ENCODE peak calls at places on chromosome 19, in eight cellular contexts. One of them, this sample, is unnamed.

GRCh38 chr19:9848060-9848459 is 12.9 kb downstream of the PIN1 start:
- DNase-seq in uterus: no peak
- DNase-seq in lower leg skin: no peak
- DNase-seq in adrenal gland: no peak
- DNase-seq in ovary: no peak
- DNase-seq in stomach: no peak
- DNase-seq in IMR-90: no peak
- DNase-seq in tibial nerve: no peak
- DNase-seq in this sample: no peak

GRCh38 chr19:1567116-1567847 is 843 bp downstream of the MEX3D start:
- DNase-seq in uterus: no peak
- DNase-seq in lower leg skin: no peak
- DNase-seq in adrenal gland: peak; percentile 45
- DNase-seq in ovary: no peak
- DNase-seq in stomach: peak; percentile 45
- DNase-seq in IMR-90: no peak
- DNase-seq in tibial nerve: no peak
- DNase-seq in this sample: peak; percentile 41

GRCh38 chr19:52997975-52998374 is 15.7 kb upstream of the ERVV-1 start:
- DNase-seq in uterus: no peak
- DNase-seq in lower leg skin: no peak
- DNase-seq in adrenal gland: no peak
- DNase-seq in ovary: no peak
- DNase-seq in stomach: no peak
- DNase-seq in IMR-90: no peak
- DNase-seq in tibial nerve: no peak
- DNase-seq in this sample: no peak

GRCh38 chr19:41575998-41576397 is at the start of gene CEACAM21:
- DNase-seq in uterus: peak; percentile 27
- DNase-seq in lower leg skin: no peak
- DNase-seq in adrenal gland: peak; percentile 47
- DNase-seq in ovary: no peak
- DNase-seq in stomach: peak; percentile 45
- DNase-seq in IMR-90: no peak
- DNase-seq in tibial nerve: peak; percentile 34
- DNase-seq in this sample: peak; percentile 64

GRCh38 chr19:4403005-4403761 is 743 bp downstream of the CHAF1A start:
- DNase-seq in uterus: no peak
- DNase-seq in lower leg skin: no peak
- DNase-seq in adrenal gland: peak; percentile 42
- DNase-seq in ovary: no peak
- DNase-seq in stomach: no peak
- DNase-seq in IMR-90: no peak
- DNase-seq in tibial nerve: no peak
- DNase-seq in this sample: no peak

GRCh38 chr19:4197228-4197624 is 14.7 kb downstream of the ANKRD24 start:
- DNase-seq in uterus: no peak
- DNase-seq in lower leg skin: no peak
- DNase-seq in adrenal gland: no peak
- DNase-seq in ovary: no peak
- DNase-seq in stomach: no peak
- DNase-seq in IMR-90: no peak
- DNase-seq in tibial nerve: no peak
- DNase-seq in this sample: no peak

GRCh38 chr19:46533085-46534081 is 37.7 kb upstream of the PNMA8B start:
- DNase-seq in uterus: no peak
- DNase-seq in lower leg skin: peak; percentile 77
- DNase-seq in adrenal gland: no peak
- DNase-seq in ovary: no peak
- DNase-seq in stomach: no peak
- DNase-seq in IMR-90: no peak
- DNase-seq in tibial nerve: no peak
- DNase-seq in this sample: no peak

GRCh38 chr19:46878613-46879375 is 18.0 kb downstream of the ARHGAP35 start:
- DNase-seq in uterus: no peak
- DNase-seq in lower leg skin: no peak
- DNase-seq in adrenal gland: no peak
- DNase-seq in ovary: no peak
- DNase-seq in stomach: no peak
- DNase-seq in IMR-90: peak; percentile 93
- DNase-seq in tibial nerve: no peak
- DNase-seq in this sample: no peak

GRCh38 chr19:3698386-3698950 is 1.8 kb downstream of the PIP5K1C start:
- DNase-seq in uterus: no peak
- DNase-seq in lower leg skin: peak; percentile 82
- DNase-seq in adrenal gland: no peak
- DNase-seq in ovary: no peak
- DNase-seq in stomach: no peak
- DNase-seq in IMR-90: peak; percentile 28
- DNase-seq in tibial nerve: no peak
- DNase-seq in this sample: no peak

GRCh38 chr19:16436780-16437179 is 35.0 kb downstream of the EPS15L1 start:
- DNase-seq in uterus: no peak
- DNase-seq in lower leg skin: no peak
- DNase-seq in adrenal gland: no peak
- DNase-seq in ovary: no peak
- DNase-seq in stomach: no peak
- DNase-seq in IMR-90: no peak
- DNase-seq in tibial nerve: no peak
- DNase-seq in this sample: no peak

GRCh38 chr19:43524922-43525835 is 1.8 kb downstream of the ETHE1 start:
- DNase-seq in uterus: peak; percentile 50
- DNase-seq in lower leg skin: peak; percentile 94
- DNase-seq in adrenal gland: peak; percentile 58
- DNase-seq in ovary: peak; percentile 57
- DNase-seq in stomach: peak; percentile 65
- DNase-seq in IMR-90: peak; percentile 32
- DNase-seq in tibial nerve: peak; percentile 58
- DNase-seq in this sample: peak; percentile 65

GRCh38 chr19:29576043-29576442 is 30.0 kb upstream of the POP4 start:
- DNase-seq in uterus: no peak
- DNase-seq in lower leg skin: peak; percentile 54
- DNase-seq in adrenal gland: no peak
- DNase-seq in ovary: no peak
- DNase-seq in stomach: no peak
- DNase-seq in IMR-90: peak; percentile 10
- DNase-seq in tibial nerve: no peak
- DNase-seq in this sample: no peak

DNA sequence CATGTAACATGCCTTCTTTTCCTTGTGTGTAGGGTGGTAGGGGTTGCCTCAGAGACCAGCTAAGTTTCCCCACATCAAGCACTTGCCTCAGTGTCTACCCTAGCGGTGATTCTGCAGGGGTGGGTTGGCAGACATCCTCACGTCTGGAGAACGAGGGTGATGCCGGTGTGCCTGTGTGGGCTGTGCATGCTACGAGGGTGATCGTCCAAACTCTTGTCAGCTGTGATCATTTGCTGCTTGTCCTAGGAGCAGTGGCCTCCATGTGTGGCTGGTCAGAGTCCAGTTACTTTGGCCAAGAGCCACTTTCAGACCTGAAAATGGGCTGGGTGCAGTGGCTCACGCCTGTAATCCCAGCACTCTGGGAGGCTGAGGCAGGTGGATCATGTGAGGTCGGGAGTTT is 5.1 kb downstream of the GPI start:
- DNase-seq in uterus: no peak
- DNase-seq in lower leg skin: no peak
- DNase-seq in adrenal gland: no peak
- DNase-seq in ovary: no peak
- DNase-seq in stomach: no peak
- DNase-seq in IMR-90: no peak
- DNase-seq in tibial nerve: no peak
- DNase-seq in this sample: no peak
- TF ChIP-seq CTCF in uterus: no peak
- TF ChIP-seq CTCF in lower leg skin: no peak
- TF ChIP-seq CTCF in adrenal gland: no peak
- TF ChIP-seq CTCF in ovary: no peak
- TF ChIP-seq CTCF in stomach: no peak
- TF ChIP-seq CTCF in IMR-90: no peak
- TF ChIP-seq CTCF in tibial nerve: no peak
- TF ChIP-seq CTCF in this sample: no peak

GRCh38 chr19:45440259-45440638 is 16.5 kb upstream of the ERCC1 start:
- DNase-seq in uterus: no peak
- DNase-seq in lower leg skin: no peak
- DNase-seq in adrenal gland: no peak
- DNase-seq in ovary: no peak
- DNase-seq in stomach: no peak
- DNase-seq in IMR-90: no peak
- DNase-seq in tibial nerve: no peak
- DNase-seq in this sample: no peak

GRCh38 chr19:45439190-45439568 is 15.5 kb upstream of the ERCC1 start:
- DNase-seq in uterus: no peak
- DNase-seq in lower leg skin: no peak
- DNase-seq in adrenal gland: no peak
- DNase-seq in ovary: no peak
- DNase-seq in stomach: no peak
- DNase-seq in IMR-90: no peak
- DNase-seq in tibial nerve: no peak
- DNase-seq in this sample: no peak

GRCh38 chr19:45437328-45437727 is 13.6 kb upstream of the ERCC1 start:
- DNase-seq in uterus: no peak
- DNase-seq in lower leg skin: no peak
- DNase-seq in adrenal gland: no peak
- DNase-seq in ovary: no peak
- DNase-seq in stomach: no peak
- DNase-seq in IMR-90: no peak
- DNase-seq in tibial nerve: no peak
- DNase-seq in this sample: no peak

GRCh38 chr19:45440873-45441654 is 17.3 kb upstream of the ERCC1 start:
- DNase-seq in uterus: no peak
- DNase-seq in lower leg skin: no peak
- DNase-seq in adrenal gland: no peak
- DNase-seq in ovary: no peak
- DNase-seq in stomach: no peak
- DNase-seq in IMR-90: peak; percentile 57
- DNase-seq in tibial nerve: no peak
- DNase-seq in this sample: no peak

DNA sequence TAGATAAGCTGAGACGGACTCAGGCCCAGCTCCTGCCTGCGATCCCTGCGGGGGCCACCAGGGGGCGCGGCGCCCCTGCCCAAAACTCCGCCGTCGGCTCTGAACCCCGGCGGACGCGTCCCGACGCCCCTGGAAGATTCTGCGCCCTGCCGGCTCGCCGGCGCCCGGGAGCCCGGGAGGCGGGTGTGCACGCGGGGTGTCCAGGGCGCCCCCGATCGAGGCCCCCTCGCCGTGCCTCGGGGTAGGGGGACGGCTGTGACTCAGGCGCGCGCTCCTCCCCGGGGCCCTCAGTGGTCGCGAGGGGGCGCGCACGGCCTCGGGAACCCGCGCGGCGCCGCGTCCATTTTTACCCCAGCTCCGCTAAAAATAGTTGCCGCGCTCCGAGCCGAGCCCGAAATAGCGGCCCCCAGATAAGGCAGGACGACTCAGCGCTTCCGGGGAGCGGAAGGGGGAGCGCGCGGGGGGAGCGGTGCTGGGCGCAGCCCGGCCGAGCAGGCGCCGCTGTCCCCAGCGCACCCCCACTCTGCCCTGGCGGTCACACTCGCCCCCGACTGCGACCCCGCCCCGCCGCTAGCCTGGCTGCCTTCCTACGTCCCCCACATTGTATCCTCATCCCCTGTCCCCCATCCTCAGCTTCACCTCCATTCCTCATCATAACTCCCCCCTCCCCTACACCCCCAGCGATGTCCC is 16.0 kb upstream of the ERCC1 start:
- DNase-seq in uterus: peak; percentile 90
- DNase-seq in lower leg skin: peak; percentile 97
- DNase-seq in adrenal gland: peak; percentile 88
- DNase-seq in ovary: peak; percentile 94
- DNase-seq in stomach: peak; percentile 85
- DNase-seq in IMR-90: peak; percentile 72
- DNase-seq in tibial nerve: peak; percentile 73
- DNase-seq in this sample: peak; percentile 94
- TF ChIP-seq POLR2A in uterus: peak; percentile 44
- TF ChIP-seq POLR2A in lower leg skin: no peak
- TF ChIP-seq POLR2A in adrenal gland: peak; percentile 23
- TF ChIP-seq POLR2A in ovary: peak; percentile 43
- TF ChIP-seq POLR2A in stomach: no peak
- TF ChIP-seq POLR2A in IMR-90: peak; percentile 75
- TF ChIP-seq POLR2A in tibial nerve: peak; percentile 36
- TF ChIP-seq POLR2A in this sample: no peak

GRCh38 chr19:5624741-5625140 is 1.9 kb downstream of the SAFB start:
- DNase-seq in uterus: no peak
- DNase-seq in lower leg skin: peak; percentile 64
- DNase-seq in adrenal gland: no peak
- DNase-seq in ovary: no peak
- DNase-seq in stomach: no peak
- DNase-seq in IMR-90: no peak
- DNase-seq in tibial nerve: no peak
- DNase-seq in this sample: no peak

GRCh38 chr19:5624154-5624663 is 1.3 kb downstream of the SAFB start:
- DNase-seq in uterus: peak; percentile 37
- DNase-seq in lower leg skin: peak; percentile 90
- DNase-seq in adrenal gland: peak; percentile 60
- DNase-seq in ovary: peak; percentile 54
- DNase-seq in stomach: peak; percentile 69
- DNase-seq in IMR-90: peak; percentile 61
- DNase-seq in tibial nerve: peak; percentile 29
- DNase-seq in this sample: peak; percentile 20

GRCh38 chr19:5623397-5624153 is 692 bp downstream of the SAFB start:
- DNase-seq in uterus: peak; percentile 20
- DNase-seq in lower leg skin: no peak
- DNase-seq in adrenal gland: peak; percentile 49
- DNase-seq in ovary: no peak
- DNase-seq in stomach: no peak
- DNase-seq in IMR-90: no peak
- DNase-seq in tibial nerve: no peak
- DNase-seq in this sample: no peak

GRCh38 chr19:5627395-5627904 is 4.6 kb downstream of the SAFB start:
- DNase-seq in uterus: peak; percentile 36
- DNase-seq in lower leg skin: peak; percentile 88
- DNase-seq in adrenal gland: peak; percentile 73
- DNase-seq in ovary: no peak
- DNase-seq in stomach: peak; percentile 39
- DNase-seq in IMR-90: peak; percentile 72
- DNase-seq in tibial nerve: peak; percentile 73
- DNase-seq in this sample: peak; percentile 66

DNA sequence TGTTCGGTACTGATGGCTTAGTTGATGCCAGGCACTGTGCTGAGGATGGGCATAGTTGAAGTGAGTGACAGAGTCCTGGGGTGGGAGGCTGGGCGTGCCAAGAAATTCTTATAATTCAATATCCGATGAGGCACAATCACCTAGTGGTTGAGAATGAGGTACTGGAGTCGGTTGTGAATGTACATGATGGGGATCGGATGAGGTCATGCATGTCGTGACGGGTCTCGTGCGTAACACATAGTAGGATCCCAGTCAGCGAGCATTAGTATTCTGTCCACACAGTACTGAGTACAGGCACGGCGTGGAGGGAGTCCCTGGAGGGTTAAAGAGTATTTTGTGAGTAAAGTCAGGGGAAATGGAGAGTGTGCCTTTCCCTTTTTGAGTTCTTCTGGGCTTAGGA is 2.8 kb downstream of the SAFB start:
- DNase-seq in uterus: no peak
- DNase-seq in lower leg skin: peak; percentile 60
- DNase-seq in adrenal gland: no peak
- DNase-seq in ovary: no peak
- DNase-seq in stomach: no peak
- DNase-seq in IMR-90: no peak
- DNase-seq in tibial nerve: no peak
- DNase-seq in this sample: no peak
- H3K4me3 ChIP-seq in uterus: no peak overlapping the region
- H3K4me3 ChIP-seq in lower leg skin: no peak overlapping the region
- H3K4me3 ChIP-seq in adrenal gland: no peak overlapping the region
- H3K4me3 ChIP-seq in ovary: no peak overlapping the region
- H3K4me3 ChIP-seq in stomach: no peak overlapping the region
- H3K4me3 ChIP-seq in IMR-90: no peak overlapping the region
- H3K4me3 ChIP-seq in tibial nerve: no peak overlapping the region
- H3K4me3 ChIP-seq in this sample: peak overlapping the region; percentile 97

GRCh38 chr19:20278342-20278741 is 111.3 kb downstream of the ZNF486 start:
- DNase-seq in uterus: peak; percentile 22
- DNase-seq in lower leg skin: no peak
- DNase-seq in adrenal gland: peak; percentile 32
- DNase-seq in ovary: peak; percentile 29
- DNase-seq in stomach: peak; percentile 43
- DNase-seq in IMR-90: no peak
- DNase-seq in tibial nerve: no peak
- DNase-seq in this sample: no peak
- TF ChIP-seq CTCF in uterus: peak; percentile 63
- TF ChIP-seq CTCF in lower leg skin: no peak
- TF ChIP-seq CTCF in adrenal gland: no peak
- TF ChIP-seq CTCF in ovary: peak; percentile 40
- TF ChIP-seq CTCF in stomach: peak; percentile 48
- TF ChIP-seq CTCF in IMR-90: no peak
- TF ChIP-seq CTCF in tibial nerve: no peak
- TF ChIP-seq CTCF in this sample: no peak

This sample was measured in heart left ventricle.